ENCODE peak calls at places on chromosome 5, in nine cellular contexts. O, N, K, D, Y, X, M, V and S are unnamed samples.

GRCh38 chr5:134436523-134437339 is 25.1 kb upstream of the CDKN2AIPNL start:
- DNase-seq in N (peak), O (peak), D (no peak), V (peak), X (peak), K (peak), Y (peak), M (peak), S (peak)

GRCh38 chr5:75007537-75007847 is 44.9 kb downstream of the GCNT4 start:
- DNase-seq in X (peak), Y (no peak), M (no peak), K (no peak), D (no peak), O (no peak), N (no peak), V (no peak), S (no peak)

GRCh38 chr5:54194326-54194725 is 116.0 kb downstream of the ARL15 start:
- DNase-seq in O (no peak), D (no peak), X (no peak), K (no peak), V (no peak), M (no peak), N (no peak), Y (no peak), S (no peak)

GRCh38 chr5:26482076-26482816 is 556.1 kb downstream of the CDH9 start:
- DNase-seq in V (no peak), D (no peak), O (no peak), Y (no peak), X (no peak), N (no peak), K (no peak), M (no peak), S (no peak)

GRCh38 chr5:17411436-17411835 is 86.6 kb upstream of the TAF11L2 start:
- DNase-seq in D (no peak), N (no peak), O (no peak), M (no peak), Y (no peak), X (no peak), V (no peak), K (no peak), S (peak)

GRCh38 chr5:9140202-9140601 is 405.7 kb downstream of the SEMA5A start:
- DNase-seq in N (no peak), K (no peak), V (no peak), D (no peak), X (no peak), O (no peak), Y (no peak), M (no peak), S (no peak)

GRCh38 chr5:78016831-78017529 is 240.8 kb upstream of the TBCA start:
- DNase-seq in X (no peak), O (no peak), D (peak), Y (no peak), K (no peak), N (no peak), M (no peak), V (no peak), S (no peak)

GRCh38 chr5:135242021-135242480 is 157.0 kb downstream of the MACROH2A1 start:
- DNase-seq in D (no peak), K (no peak), Y (peak), N (no peak), X (peak), O (no peak), V (no peak), M (peak), S (peak)

GRCh38 chr5:158928405-158928804 is 171.3 kb downstream of the EBF1 start:
- DNase-seq in Y (no peak), M (no peak), O (no peak), D (no peak), K (no peak), X (no peak), V (no peak), N (no peak), S (no peak)

GRCh38 chr5:131423056-131423455 is 159.2 kb downstream of the CDC42SE2 start:
- DNase-seq in O (no peak), X (no peak), N (no peak), K (no peak), M (no peak), V (peak), Y (no peak), D (peak), S (peak)

GRCh38 chr5:95124101-95124500 is 160.8 kb downstream of the MCTP1 start:
- DNase-seq in K (no peak), N (no peak), X (no peak), O (no peak), D (no peak), Y (no peak), V (no peak), M (no peak), S (no peak)

GRCh38 chr5:87787640-87788039 is 374.9 kb upstream of the CCNH start:
- DNase-seq in M (no peak), V (no peak), O (no peak), X (no peak), N (no peak), K (no peak), Y (no peak), D (peak), S (no peak)

GRCh38 chr5:37197340-37198050 is 51.7 kb downstream of the CPLANE1 start:
- DNase-seq in M (no peak), X (no peak), V (no peak), D (no peak), O (no peak), Y (no peak), K (no peak), N (no peak), S (no peak)

GRCh38 chr5:160959804-160960203 is 107.8 kb upstream of the ATP10B start:
- DNase-seq in X (no peak), N (no peak), Y (peak), K (no peak), O (no peak), D (no peak), V (peak), M (peak), S (peak)

DNA sequence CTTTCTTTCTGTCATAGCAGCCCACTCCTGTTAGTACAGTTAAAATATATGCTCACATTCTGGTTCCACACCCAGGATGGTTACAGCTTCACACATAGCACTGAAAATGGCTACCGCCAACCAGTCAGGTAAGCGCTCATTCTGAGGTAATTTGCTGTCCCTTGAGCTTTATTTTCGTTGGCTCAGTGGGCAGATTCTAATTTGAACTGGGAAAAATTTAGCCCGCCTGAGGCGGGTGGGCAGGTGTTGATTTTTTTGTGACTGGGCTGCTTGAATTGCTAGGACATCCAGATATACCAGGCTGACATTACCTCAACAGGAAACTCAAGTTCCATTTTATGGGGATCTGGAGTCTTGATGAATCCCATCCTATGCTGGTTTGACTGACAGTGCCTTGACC is 137.5 kb downstream of the KCTD16 start:
- DNase-seq in X (no peak), O (no peak), Y (no peak), V (no peak), M (no peak), N (no peak), K (no peak), D (no peak), S (no peak)
- TF ChIP-seq CTCF in X (no peak), O (no peak), Y (no peak), V (no peak), M (no peak), N (no peak), K (no peak), D (no peak), S (no peak)

GRCh38 chr5:151465476-151465875 is 18.1 kb downstream of the SLC36A1 start:
- DNase-seq in N (no peak), V (no peak), D (no peak), Y (no peak), M (no peak), K (no peak), X (no peak), O (no peak), S (no peak)

GRCh38 chr5:151469386-151469785 is 22.0 kb downstream of the SLC36A1 start:
- DNase-seq in K (no peak), X (peak), O (no peak), N (no peak), D (no peak), M (no peak), V (no peak), Y (no peak), S (no peak)

GRCh38 chr5:151470440-151470839 is 23.0 kb downstream of the SLC36A1 start:
- DNase-seq in O (no peak), V (no peak), N (no peak), Y (no peak), K (no peak), X (peak), M (no peak), D (no peak), S (no peak)

GRCh38 chr5:151469992-151470391 is 22.6 kb downstream of the SLC36A1 start:
- DNase-seq in N (no peak), M (no peak), Y (no peak), O (no peak), X (no peak), K (no peak), V (no peak), D (no peak), S (no peak)

DNA sequence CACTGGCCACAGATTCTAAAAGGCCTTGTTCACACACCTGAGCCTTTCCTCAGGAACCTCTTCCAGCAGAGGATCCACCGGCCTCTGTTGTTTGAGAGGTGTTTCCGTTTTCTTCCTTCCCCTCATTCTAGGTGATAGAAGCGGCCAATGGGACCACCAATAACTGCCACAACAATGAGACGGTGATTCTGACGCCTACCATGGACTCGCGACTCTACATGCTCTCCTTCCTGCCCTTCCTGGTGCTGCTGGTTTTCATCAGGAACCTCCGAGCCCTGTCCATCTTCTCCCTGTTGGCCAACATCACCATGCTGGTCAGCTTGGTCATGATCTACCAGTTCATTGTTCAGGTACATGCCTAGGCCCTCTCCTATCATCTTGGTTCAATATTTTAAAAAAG is 20.2 kb downstream of the SLC36A1 start:
- DNase-seq in M (no peak), V (no peak), X (no peak), Y (no peak), K (no peak), N (no peak), D (no peak), O (no peak), S (no peak)
- TF ChIP-seq CTCF in M (no peak), V (no peak), X (no peak), Y (no peak), K (no peak), N (no peak), D (no peak), O (no peak), S (no peak)

DNA sequence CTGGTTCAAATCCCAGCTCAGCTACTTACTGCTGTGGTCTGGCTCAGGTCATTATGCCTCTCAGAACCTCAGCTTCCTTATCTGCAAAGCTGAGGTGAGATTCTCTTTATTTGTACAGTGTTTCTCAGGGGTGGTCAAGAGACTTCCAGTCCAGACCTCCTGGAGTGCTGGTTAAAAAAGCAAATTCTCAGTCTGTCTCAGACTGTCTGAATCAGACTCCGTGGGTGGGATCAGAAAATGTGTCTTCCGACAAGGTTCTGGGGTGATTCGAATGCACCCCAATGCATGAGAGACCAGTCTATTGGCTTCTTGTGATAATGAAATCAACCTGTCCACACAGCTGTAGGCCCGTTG is 137.7 kb upstream of the SMIM23 start:
- DNase-seq in M (no peak), V (no peak), N (no peak), O (no peak), Y (no peak), X (no peak), K (no peak), D (no peak), S (no peak)
- TF ChIP-seq CTCF in M (no peak), V (no peak), N (no peak), O (no peak), Y (no peak), X (no peak), K (no peak), D (no peak), S (no peak)

DNA sequence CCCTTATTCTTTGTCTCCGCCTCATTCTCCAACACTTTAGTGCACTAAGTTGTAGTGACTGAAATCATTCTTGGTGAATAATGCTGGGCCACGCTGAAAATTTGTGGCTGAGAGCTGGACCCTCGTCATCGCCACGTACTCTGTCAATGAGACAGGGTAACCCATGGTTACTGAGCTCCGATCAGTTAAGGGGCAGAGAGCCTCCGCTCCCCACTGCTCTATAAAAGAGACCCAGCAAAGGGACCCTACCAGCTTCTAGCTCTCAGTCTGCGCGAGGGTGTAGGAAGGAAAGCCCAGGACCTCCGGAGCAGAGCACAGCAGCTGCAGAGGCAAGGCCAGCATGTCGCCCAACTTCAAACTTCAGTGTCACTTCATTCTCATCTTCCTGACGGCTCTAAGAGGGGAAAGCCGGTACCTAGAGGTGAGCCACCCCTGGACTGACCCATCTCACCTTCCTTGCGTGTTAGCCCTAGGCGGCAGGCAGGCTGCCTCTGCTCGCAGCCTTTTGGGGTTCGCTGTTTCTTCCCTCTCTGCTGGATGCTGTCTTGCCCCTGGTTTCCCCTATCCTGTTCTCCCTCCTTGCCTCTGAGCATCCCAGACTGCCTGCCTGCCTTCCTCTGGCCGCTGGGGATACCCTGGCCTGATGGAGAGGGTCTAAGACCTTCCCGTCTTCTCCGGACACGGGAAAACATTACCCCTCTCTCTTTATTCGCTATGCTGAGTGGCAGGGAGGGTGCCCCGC is at the start of gene CRHBP:
- DNase-seq in Y (no peak), V (no peak), M (no peak), X (no peak), K (no peak), O (no peak), D (peak), N (no peak), S (no peak)
- TF ChIP-seq CTCF in Y (no peak), V (no peak), M (no peak), X (no peak), K (no peak), O (no peak), D (no peak), N (no peak), S (no peak)

GRCh38 chr5:6632324-6632930 is 417 bp downstream of the NSUN2 start:
- DNase-seq in X (peak), V (no peak), M (no peak), D (no peak), Y (peak), K (peak), O (no peak), N (no peak), S (peak)
- TF ChIP-seq CTCF in X (peak), V (peak), M (no peak), D (peak), Y (no peak), K (peak), O (no peak), N (no peak), S (peak)

GRCh38 chr5:174177976-174178600 is 132.6 kb downstream of the NSG2 start:
- DNase-seq in N (no peak), O (no peak), D (no peak), V (no peak), K (no peak), Y (no peak), M (no peak), X (no peak), S (no peak)
- TF ChIP-seq CTCF in N (no peak), O (no peak), D (no peak), V (no peak), K (no peak), Y (no peak), M (no peak), X (no peak), S (no peak)

DNA sequence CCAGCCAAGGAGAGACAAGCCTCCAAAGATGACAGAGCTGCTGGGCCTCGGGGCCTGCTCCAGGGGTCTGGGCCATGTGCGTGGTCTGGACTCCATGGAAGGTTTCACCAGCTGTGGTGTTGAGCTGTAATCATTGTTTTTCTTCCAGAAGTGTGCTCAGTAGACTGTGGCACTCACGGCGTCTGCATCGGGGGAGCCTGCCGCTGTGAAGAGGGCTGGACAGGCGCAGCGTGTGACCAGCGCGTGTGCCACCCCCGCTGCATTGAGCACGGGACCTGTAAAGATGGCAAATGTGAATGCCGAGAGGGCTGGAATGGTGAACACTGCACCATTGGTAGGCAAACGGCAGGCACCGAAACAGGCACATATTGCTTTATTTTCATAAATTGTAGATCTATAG is 164.8 kb upstream of the WWC1 start:
- DNase-seq in N (no peak), M (no peak), X (no peak), Y (no peak), O (no peak), K (no peak), D (no peak), V (no peak), S (no peak)
- TF ChIP-seq CTCF in N (no peak), M (no peak), X (no peak), Y (no peak), O (no peak), K (no peak), D (no peak), V (no peak), S (no peak)

GRCh38 chr5:132500931-132501628 is 10.5 kb upstream of the IRF1 start:
- DNase-seq in V (peak), K (no peak), X (no peak), D (peak), Y (peak), O (no peak), N (peak), M (peak), S (peak)
- TF ChIP-seq CTCF in V (peak), K (peak), X (peak), D (peak), Y (peak), O (peak), N (peak), M (peak), S (peak)